ENCODE peak calls at places on chromosomes 5 and 9, in ten cellular contexts. D is nephron progenitor cell; X is NCI-H1417; E is T-helper 9 cell; Q is GM04504; L is activated B cell treated with CpG ODN at 0.5 μM for 24 hours; F is activated CD4-positive, CD25-positive, alpha-beta regulatory T cell; H is A172; N is NCI-H2029 treated with DMSO at 0.1 percent for 48 hours; I is upper lobe of right lung. A is an unnamed sample.

GRCh38 chr5:169411016-169411788 is 110.3 kb upstream of the SLIT3 start:
- DNase-seq in I (no peak), Q (no peak), D (no peak), N (no peak), E (no peak), H (no peak), F (no peak), L (no peak), X (no peak), A (no peak)

GRCh38 chr9:35756743-35757526 is 2.9 kb upstream of the MSMP start:
- DNase-seq in H (peak), D (peak), F (peak), L (peak), N (peak), I (peak), X (peak), E (peak), Q (no peak), A (peak)

GRCh38 chr5:43075319-43076293 is 35.5 kb upstream of the ANXA2R start:
- DNase-seq in X (peak), I (no peak), D (no peak), F (no peak), N (no peak), E (no peak), H (no peak), Q (no peak), L (no peak), A (no peak)

GRCh38 chr9:36401179-36401740 is 1.2 kb upstream of the RNF38 start:
- DNase-seq in Q (peak), H (peak), L (no peak), I (no peak), F (peak), D (no peak), E (peak), X (peak), N (peak), A (peak)

GRCh38 chr5:181223729-181224389 is 778 bp downstream of the TRIM41 start:
- DNase-seq in H (no peak), I (peak), D (peak), Q (no peak), X (no peak), F (no peak), E (no peak), N (no peak), L (peak), A (peak)

GRCh38 chr5:42756630-42757601 is at the start of gene CCDC152:
- DNase-seq in L (peak), N (no peak), Q (no peak), I (no peak), H (no peak), E (peak), D (no peak), F (peak), X (no peak), A (peak)

GRCh38 chr5:132489871-132490483 is 596 bp downstream of the IRF1 start:
- DNase-seq in I (peak), D (no peak), E (peak), F (no peak), H (peak), L (no peak), X (no peak), Q (peak), N (no peak), A (peak)

GRCh38 chr9:129506041-129506440 is 114.9 kb downstream of the C9orf50 start:
- DNase-seq in N (no peak), F (no peak), D (no peak), E (no peak), L (no peak), X (no peak), I (no peak), H (no peak), Q (no peak), A (no peak)

GRCh38 chr5:121572061-121572460 is 279.6 kb upstream of the FTMT start:
- DNase-seq in F (no peak), E (no peak), H (no peak), N (no peak), L (no peak), X (no peak), I (no peak), D (no peak), Q (no peak), A (no peak)

GRCh38 chr5:151227918-151228447 is 4.1 kb upstream of the CCDC69 start:
- DNase-seq in I (no peak), Q (no peak), D (no peak), N (no peak), L (no peak), E (no peak), H (no peak), F (no peak), X (no peak), A (no peak)

GRCh38 chr5:109316631-109317030 is 93.1 kb downstream of the PJA2 start:
- DNase-seq in E (no peak), X (no peak), F (no peak), N (no peak), I (no peak), Q (peak), L (no peak), H (peak), D (no peak), A (no peak)

GRCh38 chr5:80963966-80964481 is 3.9 kb downstream of the RASGRF2 start:
- DNase-seq in N (no peak), Q (no peak), D (no peak), E (no peak), X (peak), I (no peak), L (no peak), F (no peak), H (no peak), A (no peak)

GRCh38 chr5:41708604-41708940 is 161.7 kb downstream of the OXCT1 start:
- DNase-seq in I (no peak), X (no peak), L (no peak), E (no peak), F (no peak), Q (no peak), D (no peak), N (no peak), H (no peak), A (no peak)

GRCh38 chr5:123036391-123037103 is at the start of gene PPIC:
- DNase-seq in X (peak), F (no peak), N (no peak), I (peak), D (peak), Q (peak), H (peak), L (peak), E (no peak), A (peak)

GRCh38 chr9:131204285-131204684 is 72.0 kb downstream of the FAM78A start:
- DNase-seq in N (no peak), F (no peak), X (no peak), H (no peak), Q (no peak), I (no peak), D (no peak), L (no peak), E (no peak), A (peak)